ENCODE peak calls at places on chromosomes 13 and 19, in six cellular contexts. E, V, P, Z, B and T are unnamed samples.

GRCh38 chr13:81395368-81395767 is 1054.4 kb upstream of the SPRY2 start:
- DNase-seq in E (no peak), V (no peak), P (peak), Z (no peak), B (no peak), T (no peak)

GRCh38 chr13:28246891-28247290 is 108.5 kb downstream of the PAN3 start:
- DNase-seq in E (no peak), V (no peak), P (no peak), Z (no peak), B (no peak), T (no peak)

GRCh38 chr19:49767380-49767779 is 579 bp downstream of the AP2A1 start:
- DNase-seq in E (no peak), V (peak), P (no peak), Z (no peak), B (no peak), T (no peak)

GRCh38 chr19:43784981-43785808 is 4.4 kb upstream of the KCNN4 start:
- DNase-seq in E (peak), V (peak), P (peak), Z (no peak), B (peak), T (peak)

GRCh38 chr19:10211071-10211470 is 16.3 kb upstream of the DNMT1 start:
- DNase-seq in E (no peak), V (no peak), P (no peak), Z (no peak), B (no peak), T (no peak)

GRCh38 chr19:15247107-15248014 is 15.1 kb upstream of the EPHX3 start:
- DNase-seq in E (no peak), V (no peak), P (no peak), Z (no peak), B (no peak), T (no peak)

GRCh38 chr13:102311901-102312300 is 89.9 kb downstream of the FGF14 start:
- DNase-seq in E (no peak), V (no peak), P (no peak), Z (no peak), B (no peak), T (no peak)

GRCh38 chr13:97344250-97345175 is 89.5 kb upstream of the RAP2A start:
- DNase-seq in E (no peak), V (peak), P (peak), Z (peak), B (peak), T (no peak)

GRCh38 chr19:6173190-6173589 is 37.7 kb downstream of the ACSBG2 start:
- DNase-seq in E (no peak), V (no peak), P (no peak), Z (no peak), B (no peak), T (no peak)

GRCh38 chr19:10718205-10719196 is 622 bp downstream of the DNM2 start:
- DNase-seq in E (peak), V (peak), P (peak), Z (peak), B (peak), T (peak)

GRCh38 chr13:100394005-100394695 is 194.4 kb downstream of the GGACT start:
- DNase-seq in E (no peak), V (peak), P (no peak), Z (no peak), B (peak), T (peak)

GRCh38 chr13:54433511-54434206 is 1405.0 kb downstream of the OLFM4 start:
- DNase-seq in E (no peak), V (no peak), P (no peak), Z (no peak), B (no peak), T (no peak)

GRCh38 chr19:55536951-55537740 is at the start of gene SBK2:
- DNase-seq in E (no peak), V (no peak), P (peak), Z (no peak), B (no peak), T (no peak)

GRCh38 chr19:55689366-55690108 is 14.5 kb downstream of the EPN1 start:
- DNase-seq in E (peak), V (no peak), P (no peak), Z (no peak), B (no peak), T (no peak)

GRCh38 chr19:42363614-42364346 is 26.3 kb downstream of the CNFN start:
- DNase-seq in E (no peak), V (no peak), P (no peak), Z (no peak), B (no peak), T (no peak)

GRCh38 chr13:83065136-83065535 is 817.1 kb downstream of the SLITRK1 start:
- DNase-seq in E (no peak), V (peak), P (no peak), Z (no peak), B (no peak), T (no peak)